ENCODE peak calls at places on chromosomes 1 and 21, in six cellular contexts. T is K562, K is HCT116, U is HepG2, X is H1, L is GM12878. H is an unnamed sample.

GRCh38 chr21:46397211-46397905 is 61.3 kb upstream of the DIP2A start:
- DNase-seq in T (no peak), K (no peak), U (no peak), X (no peak), L (no peak), H (no peak)

GRCh38 chr1:229027622-229028182 is 243.2 kb upstream of the RAB4A start:
- DNase-seq in T (no peak), K (no peak), U (peak), X (no peak), L (no peak), H (peak)

GRCh38 chr1:24236170-24237045 is 49.3 kb upstream of the IFNLR1 start:
- DNase-seq in T (no peak), K (peak), U (no peak), X (peak), L (no peak), H (no peak)

GRCh38 chr1:186927884-186928283 is 99.1 kb downstream of the PLA2G4A start:
- DNase-seq in T (no peak), K (no peak), U (no peak), X (no peak), L (no peak), H (no peak)

GRCh38 chr21:33937931-33938339 is 22.3 kb upstream of the ATP5PO start:
- DNase-seq in T (no peak), K (no peak), U (no peak), X (peak), L (no peak), H (no peak)

GRCh38 chr1:187838335-187839293 is 1009.9 kb downstream of the PLA2G4A start:
- DNase-seq in T (no peak), K (no peak), U (no peak), X (no peak), L (no peak), H (no peak)

GRCh38 chr1:234368320-234369032 is 4.8 kb upstream of the COA6 start:
- DNase-seq in T (no peak), K (no peak), U (no peak), X (no peak), L (no peak), H (no peak)

GRCh38 chr1:15256584-15256983 is 9.6 kb downstream of the FHAD1 start:
- DNase-seq in T (no peak), K (no peak), U (no peak), X (no peak), L (no peak), H (no peak)

GRCh38 chr1:61741682-61742619 is at the start of gene PATJ:
- DNase-seq in T (no peak), K (peak), U (peak), X (peak), L (no peak), H (no peak)

GRCh38 chr1:175317309-175317708 is 124.7 kb upstream of the KIAA0040 start:
- DNase-seq in T (peak), K (peak), U (no peak), X (peak), L (no peak), H (peak)

GRCh38 chr1:228927947-228928898 is 192.9 kb downstream of the RHOU start:
- DNase-seq in T (no peak), K (no peak), U (no peak), X (no peak), L (no peak), H (no peak)

GRCh38 chr1:55402117-55402516 is 187.0 kb upstream of the USP24 start:
- DNase-seq in T (no peak), K (no peak), U (no peak), X (no peak), L (no peak), H (no peak)

GRCh38 chr21:46545363-46545762 is 59.5 kb downstream of the S100B start:
- DNase-seq in T (no peak), K (no peak), U (no peak), X (no peak), L (no peak), H (no peak)

GRCh38 chr1:204909109-204909508 is 38.4 kb downstream of the NFASC start:
- DNase-seq in T (no peak), K (no peak), U (no peak), X (no peak), L (no peak), H (no peak)

GRCh38 chr1:17606826-17607440 is 67.4 kb downstream of the ARHGEF10L start:
- DNase-seq in T (peak), K (peak), U (peak), X (peak), L (no peak), H (peak)

GRCh38 chr1:2558861-2559260 is 2.7 kb downstream of the TNFRSF14 start:
- DNase-seq in T (no peak), K (no peak), U (no peak), X (no peak), L (no peak), H (no peak)

GRCh38 chr1:58911841-58912553 is 128.2 kb upstream of the JUN start:
- DNase-seq in T (no peak), K (no peak), U (no peak), X (no peak), L (no peak), H (no peak)

GRCh38 chr1:1779691-1780597 is 1.7 kb upstream of the NADK start:
- DNase-seq in T (peak), K (no peak), U (no peak), X (peak), L (peak), H (peak)

GRCh38 chr1:15684042-15684461 is at the start of gene PLEKHM2:
- DNase-seq in T (peak), K (no peak), U (no peak), X (no peak), L (no peak), H (no peak)

GRCh38 chr1:63148825-63149645 is 173.3 kb upstream of the FOXD3 start:
- DNase-seq in T (peak), K (peak), U (peak), X (peak), L (no peak), H (peak)

GRCh38 chr1:6145351-6145750 is 34.8 kb downstream of the CHD5 start:
- DNase-seq in T (no peak), K (no peak), U (no peak), X (no peak), L (no peak), H (no peak)

GRCh38 chr21:34987673-34988072 is 61.4 kb downstream of the RUNX1 start:
- DNase-seq in T (no peak), K (no peak), U (no peak), X (no peak), L (no peak), H (no peak)
- H3K9ac ChIP-seq in T (no peak), K (peak), U (no peak), X (no peak), L (no peak), H (no peak)

GRCh38 chr1:67430358-67431155 is at the start of gene SERBP1:
- DNase-seq in T (peak), K (peak), U (peak), X (peak), L (peak), H (peak)

GRCh38 chr1:67431156-67431765 is 1.1 kb upstream of the SERBP1 start:
- DNase-seq in T (no peak), K (no peak), U (no peak), X (no peak), L (no peak), H (no peak)

GRCh38 chr1:67429528-67430357 is 459 bp downstream of the SERBP1 start:
- DNase-seq in T (peak), K (no peak), U (no peak), X (no peak), L (no peak), H (no peak)

GRCh38 chr1:67427947-67428346 is 2.3 kb downstream of the SERBP1 start:
- DNase-seq in T (no peak), K (no peak), U (no peak), X (no peak), L (no peak), H (no peak)

GRCh38 chr1:67429011-67429527 is 1.1 kb downstream of the SERBP1 start:
- DNase-seq in T (no peak), K (no peak), U (no peak), X (no peak), L (no peak), H (no peak)
- TF ChIP-seq ZNF274 in T (no peak), K (no peak), U (no peak), X (no peak), L (no peak), H (no peak)

DNA sequence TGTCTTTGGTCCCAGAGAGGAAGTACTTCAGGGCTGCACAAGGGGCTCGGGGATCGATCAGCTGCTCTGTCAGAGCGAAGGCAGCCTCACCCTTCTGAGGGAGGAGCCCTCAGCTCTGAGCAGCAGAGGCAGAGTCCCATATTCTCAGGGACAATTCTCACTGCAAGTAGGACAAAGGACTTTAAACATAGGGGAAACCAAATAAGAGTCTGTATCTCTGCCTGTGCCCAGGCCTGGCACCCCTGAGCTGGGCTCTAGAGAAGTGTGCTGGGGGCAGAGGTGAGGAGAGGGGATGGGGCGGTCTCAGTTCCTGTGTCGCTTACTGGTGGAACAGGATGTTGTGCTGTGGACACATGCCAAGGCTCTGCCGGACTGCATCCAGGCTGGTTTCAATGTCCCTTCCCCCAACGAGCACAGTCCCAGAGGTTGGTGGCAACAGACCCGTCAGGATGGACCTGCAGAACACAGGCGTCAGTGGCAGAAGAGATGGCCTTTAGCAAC is 76.6 kb downstream of the ABCA4 start:
- DNase-seq in T (no peak), K (no peak), U (peak), X (no peak), L (no peak), H (no peak)
- H3K9ac ChIP-seq in T (no peak), K (no peak), U (peak), X (no peak), L (no peak), H (no peak)

GRCh38 chr1:101360506-101360905 is 123.7 kb downstream of the S1PR1 start:
- DNase-seq in T (no peak), K (no peak), U (no peak), X (no peak), L (no peak), H (no peak)
- TF ChIP-seq ZNF274 in T (no peak), K (no peak), U (no peak), X (no peak), L (no peak), H (no peak)

DNA sequence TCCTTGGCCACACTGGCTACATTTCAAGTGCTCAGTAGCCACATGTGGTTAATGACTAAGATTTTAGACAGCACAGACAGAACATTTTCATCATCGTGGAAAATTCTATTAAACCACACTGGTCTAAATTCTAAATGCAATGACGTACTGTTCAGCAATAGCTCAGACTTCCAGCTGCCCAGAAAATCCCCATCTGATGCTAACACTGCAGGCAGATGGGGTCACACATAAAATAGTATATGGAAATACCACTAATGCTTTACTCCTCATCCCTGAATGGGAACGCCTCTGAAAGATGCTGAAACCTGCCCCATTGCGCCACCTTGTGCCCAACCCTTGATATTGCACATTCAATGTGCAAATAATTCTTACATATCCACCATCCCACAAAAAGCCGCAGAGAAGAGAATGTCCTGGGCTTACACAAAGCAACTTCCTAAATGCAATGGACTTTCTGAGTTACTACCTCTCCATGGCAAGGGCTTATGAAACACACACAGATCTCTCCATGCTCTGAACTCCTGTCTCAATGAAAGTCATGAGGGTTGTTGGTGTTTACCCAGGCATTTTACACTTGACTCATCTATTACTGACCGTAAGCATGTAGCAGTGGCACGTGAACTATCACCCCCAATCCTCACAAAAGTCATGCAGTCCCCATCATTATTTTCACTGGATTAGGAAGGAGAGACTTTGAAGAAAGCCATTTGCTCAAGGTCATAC is 20.3 kb upstream of the SLC5A9 start:
- DNase-seq in T (peak), K (peak), U (peak), X (peak), L (no peak), H (peak)
- H3K9ac ChIP-seq in T (no peak), K (no peak), U (no peak), X (no peak), L (no peak), H (no peak)

GRCh38 chr1:240860023-240860422 is 248.1 kb upstream of the GREM2 start:
- DNase-seq in T (no peak), K (no peak), U (no peak), X (no peak), L (no peak), H (no peak)

DNA sequence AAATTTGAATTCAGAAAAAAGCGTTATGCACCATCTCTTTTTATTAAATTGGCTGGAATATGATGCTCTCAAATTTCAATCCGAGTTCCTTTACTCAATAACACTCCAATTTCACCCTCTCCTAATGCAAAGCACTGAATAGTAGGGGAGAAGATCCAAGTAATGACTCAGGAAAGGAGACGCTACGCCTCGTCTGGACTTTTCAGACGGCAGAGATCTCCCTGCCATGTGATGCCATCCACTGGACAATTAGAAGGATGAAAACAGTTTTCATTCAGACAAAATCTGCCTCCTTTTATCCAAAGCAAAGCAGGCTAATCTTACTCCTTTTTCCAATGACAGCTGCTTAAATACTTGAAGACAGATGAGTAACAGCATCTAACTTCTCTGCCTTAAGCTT is 242.4 kb upstream of the GREM2 start:
- DNase-seq in T (no peak), K (no peak), U (no peak), X (no peak), L (no peak), H (no peak)
- TF ChIP-seq ZNF274 in T (no peak), K (no peak), U (no peak), X (no peak), L (no peak), H (no peak)

GRCh38 chr1:99007366-99007765 is 2.7 kb upstream of the PLPPR5 start:
- DNase-seq in T (no peak), K (no peak), U (no peak), X (no peak), L (no peak), H (no peak)

GRCh38 chr1:99005537-99005942 is 879 bp upstream of the PLPPR5 start:
- DNase-seq in T (no peak), K (no peak), U (no peak), X (peak), L (no peak), H (no peak)

GRCh38 chr1:99004270-99005141 is at the start of gene PLPPR5:
- DNase-seq in T (no peak), K (no peak), U (no peak), X (peak), L (no peak), H (no peak)

GRCh38 chr1:99005142-99005491 is 456 bp upstream of the PLPPR5 start:
- DNase-seq in T (no peak), K (no peak), U (no peak), X (peak), L (no peak), H (no peak)

GRCh38 chr1:99003911-99004269 is 771 bp downstream of the PLPPR5 start:
- DNase-seq in T (no peak), K (no peak), U (no peak), X (peak), L (no peak), H (no peak)
- H3K9ac ChIP-seq in T (no peak), K (no peak), U (no peak), X (peak), L (no peak), H (peak)

DNA sequence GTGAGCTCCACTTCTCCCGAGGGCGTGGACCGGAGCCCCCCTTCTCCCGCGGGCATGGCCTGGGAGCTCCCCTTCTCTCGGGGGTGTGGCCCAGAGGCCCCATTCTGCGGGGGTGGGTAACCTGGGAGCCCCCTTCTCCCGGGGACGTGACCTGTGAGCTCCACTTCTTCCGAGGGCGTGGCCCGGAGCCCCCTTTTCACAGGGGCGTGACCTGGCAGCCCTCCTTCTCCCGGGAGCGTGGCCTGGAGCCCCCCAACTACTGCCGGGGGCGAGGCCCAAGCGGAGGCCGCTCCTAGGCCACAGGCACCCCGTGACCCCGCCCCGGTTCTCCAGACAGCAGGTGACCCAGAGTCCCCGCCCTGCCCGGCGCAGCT is 309 bp downstream of the C1orf174 start:
- DNase-seq in T (peak), K (no peak), U (no peak), X (no peak), L (no peak), H (no peak)
- TF ChIP-seq ZNF274 in T (no peak), K (no peak), U (peak), X (no peak), L (no peak), H (no peak)

H was measured in NT2/D1.